ENCODE peak calls at places on chromosomes 13 and 19, in ten cellular contexts. Y is left ventricle myocardium inferior; D is effector memory CD4-positive, alpha-beta T cell; G is psoas muscle; N is GM23248; C is esophagus squamous epithelium; Q is iPS DF 6.9; B is ovary; E is esophagus muscularis mucosa; L is lower lobe of right lung. U is an unnamed sample.

GRCh38 chr19:10961073-10961762 is 388 bp downstream of the SMARCA4 start:
- DNase-seq in Y (peak; percentile 73), D (no peak), G (peak; percentile 80), N (peak; percentile 71), C (no peak), Q (no peak), B (no peak), E (no peak), L (peak; percentile 51), U (peak; percentile 33)

GRCh38 chr19:48194041-48194871 is 23.8 kb downstream of the ZSWIM9 start:
- DNase-seq in Y (no peak), D (no peak), G (no peak), N (peak; percentile 40), C (no peak), Q (no peak), B (no peak), E (no peak), L (no peak), U (no peak)

GRCh38 chr13:40096357-40096911 is 441.0 kb downstream of the COG6 start:
- DNase-seq in Y (no peak), D (no peak), G (no peak), N (no peak), C (no peak), Q (no peak), B (no peak), E (no peak), L (no peak), U (no peak)

GRCh38 chr13:39776439-39776838 is 121.0 kb downstream of the COG6 start:
- DNase-seq in Y (no peak), D (no peak), G (no peak), N (peak; percentile 45), C (no peak), Q (no peak), B (no peak), E (no peak), L (no peak), U (no peak)

GRCh38 chr19:5926641-5927438 is 12.8 kb downstream of the CAPS start:
- DNase-seq in Y (peak; percentile 58), D (no peak), G (peak; percentile 51), N (peak; percentile 94), C (no peak), Q (no peak), B (peak; percentile 64), E (no peak), L (no peak), U (peak; percentile 58)

GRCh38 chr19:3604987-3605343 is 1.7 kb downstream of the TBXA2R start:
- DNase-seq in Y (no peak), D (no peak), G (no peak), N (no peak), C (no peak), Q (no peak), B (no peak), E (no peak), L (no peak), U (no peak)

GRCh38 chr13:101258071-101258470 is 158.2 kb downstream of the NALCN start:
- DNase-seq in Y (no peak), D (peak; percentile 41), G (no peak), N (peak; percentile 94), C (no peak), Q (peak; percentile 45), B (no peak), E (no peak), L (no peak), U (no peak)

GRCh38 chr13:79571147-79571546 is 90.2 kb downstream of the NDFIP2 start:
- DNase-seq in Y (no peak), D (no peak), G (no peak), N (no peak), C (no peak), Q (no peak), B (no peak), E (no peak), L (no peak), U (no peak)

GRCh38 chr13:39051157-39051556 is 12.9 kb downstream of the NHLRC3 start:
- DNase-seq in Y (no peak), D (no peak), G (no peak), N (peak; percentile 69), C (no peak), Q (no peak), B (no peak), E (no peak), L (no peak), U (no peak)

GRCh38 chr13:38348890-38349289 is 761 bp upstream of the UFM1 start:
- DNase-seq in Y (no peak), D (no peak), G (no peak), N (peak; percentile 88), C (no peak), Q (no peak), B (no peak), E (no peak), L (no peak), U (no peak)

GRCh38 chr13:41224113-41225110 is 30.0 kb upstream of the KBTBD7 start:
- DNase-seq in Y (no peak), D (no peak), G (no peak), N (peak; percentile 83), C (no peak), Q (no peak), B (no peak), E (no peak), L (no peak), U (no peak)

DNA sequence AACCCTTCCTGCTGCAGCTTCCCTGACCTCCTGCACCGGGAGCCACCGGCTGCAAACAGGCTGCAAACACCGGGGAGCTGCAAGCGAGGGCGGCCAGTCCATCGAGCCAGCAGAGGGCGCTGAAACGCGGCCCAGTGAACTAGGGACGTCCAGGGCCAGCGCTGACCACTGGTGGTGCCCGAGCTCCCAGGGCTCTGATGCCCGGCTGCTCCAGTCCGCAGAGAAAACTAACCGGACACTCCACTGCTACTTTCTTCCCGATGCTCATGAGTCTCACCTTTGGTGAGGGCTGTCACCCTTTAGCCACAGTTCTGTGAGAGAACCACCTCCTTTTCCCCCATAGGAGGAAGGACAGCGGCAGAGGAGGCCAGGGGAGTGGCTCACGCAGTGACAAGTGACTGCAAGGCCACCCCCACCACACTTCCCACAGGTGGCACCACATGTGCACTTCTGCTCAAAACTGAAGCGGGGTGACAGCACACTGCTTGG is 82.8 kb upstream of the MTIF3 start:
- DNase-seq in Y (peak; percentile 84), D (no peak), G (peak; percentile 84), N (peak; percentile 81), C (no peak), Q (peak; percentile 47), B (peak; percentile 87), E (peak; percentile 92), L (peak; percentile 91), U (peak; percentile 79)
- H3K4me3 ChIP-seq in Y (peak overlapping the region; percentile 50), D (no peak overlapping the region), G (no peak overlapping the region), N (no peak overlapping the region), C (no peak overlapping the region), Q (no peak overlapping the region), B (no peak overlapping the region), E (no peak overlapping the region), L (peak overlapping the region; percentile 33), U (peak overlapping the region; percentile 21)

GRCh38 chr13:113833111-113833830 is 30.6 kb downstream of the GAS6 start:
- DNase-seq in Y (peak; percentile 8), D (no peak), G (peak; percentile 7), N (no peak), C (no peak), Q (no peak), B (no peak), E (no peak), L (peak; percentile 43), U (no peak)

GRCh38 chr13:113835461-113836274 is 28.2 kb downstream of the GAS6 start:
- DNase-seq in Y (peak; percentile 14), D (no peak), G (peak; percentile 15), N (peak; percentile 91), C (no peak), Q (no peak), B (no peak), E (no peak), L (peak; percentile 36), U (no peak)

GRCh38 chr13:113836917-113837553 is 26.8 kb downstream of the GAS6 start:
- DNase-seq in Y (peak; percentile 76), D (no peak), G (peak; percentile 58), N (peak; percentile 95), C (no peak), Q (no peak), B (peak; percentile 72), E (no peak), L (peak; percentile 54), U (peak; percentile 64)

GRCh38 chr13:113832631-113833030 is 31.2 kb downstream of the GAS6 start:
- DNase-seq in Y (peak; percentile 13), D (no peak), G (peak; percentile 18), N (no peak), C (no peak), Q (no peak), B (no peak), E (no peak), L (peak; percentile 44), U (peak; percentile 16)

DNA sequence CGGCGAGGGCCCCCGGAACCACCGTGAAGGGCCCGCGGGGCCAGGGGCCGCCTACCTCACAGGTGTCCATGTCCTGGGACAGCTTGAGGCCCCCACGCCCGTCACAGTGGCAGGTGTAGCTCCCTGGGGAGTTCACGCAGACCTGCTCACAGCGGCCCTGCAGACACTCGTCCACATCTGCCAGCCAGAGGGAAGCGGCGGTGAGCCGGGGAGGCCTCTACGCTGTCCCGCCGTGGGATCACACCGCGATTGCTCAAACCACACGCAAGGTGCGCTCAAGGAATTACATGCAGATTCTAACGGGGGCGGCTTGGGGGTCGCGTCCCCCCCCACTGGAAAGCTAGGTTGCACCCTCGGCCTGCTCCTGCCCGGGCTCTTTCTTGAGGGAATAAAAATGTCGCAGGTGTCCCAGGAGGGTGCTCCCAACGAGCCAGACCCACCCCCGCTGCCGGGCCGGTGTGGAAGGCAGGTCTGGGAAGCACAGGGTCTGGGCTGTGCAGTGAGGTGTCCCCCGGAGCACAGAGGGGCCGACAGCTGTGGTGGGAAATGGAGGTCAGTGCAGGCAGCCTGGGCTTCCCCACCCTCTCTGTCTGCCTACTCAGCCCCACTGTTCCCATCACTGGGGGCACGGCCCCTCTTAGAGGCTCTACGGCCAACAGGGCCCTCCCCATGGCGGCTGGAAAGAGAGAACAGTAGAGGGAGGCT is 29.2 kb downstream of the GAS6 start:
- DNase-seq in Y (peak; percentile 15), D (no peak), G (peak; percentile 11), N (no peak), C (no peak), Q (no peak), B (no peak), E (no peak), L (peak; percentile 45), U (peak; percentile 14)
- H3K4me1 ChIP-seq in Y (peaks cover 30% of the 10 kb centered on the region), D (no peaks in the 10 kb centered on the region), G (peaks cover 24% of the 10 kb centered on the region), N (peaks cover 30% of the 10 kb centered on the region), C (peaks cover 29% of the 10 kb centered on the region), Q (peaks cover 12% of the 10 kb centered on the region), B (peaks cover 23% of the 10 kb centered on the region), E (peaks cover 30% of the 10 kb centered on the region), L (peaks cover 27% of the 10 kb centered on the region), U (peaks cover 30% of the 10 kb centered on the region)

GRCh38 chr19:46900341-46900740 is 39.5 kb downstream of the ARHGAP35 start:
- DNase-seq in Y (no peak), D (no peak), G (no peak), N (no peak), C (no peak), Q (no peak), B (no peak), E (no peak), L (no peak), U (no peak)
- H3K4me3 ChIP-seq in Y (no peak overlapping the region), D (no peak overlapping the region), G (no peak overlapping the region), N (no peak overlapping the region), C (no peak overlapping the region), Q (no peak overlapping the region), B (no peak overlapping the region), E (no peak overlapping the region), L (no peak overlapping the region), U (no peak overlapping the region)

DNA sequence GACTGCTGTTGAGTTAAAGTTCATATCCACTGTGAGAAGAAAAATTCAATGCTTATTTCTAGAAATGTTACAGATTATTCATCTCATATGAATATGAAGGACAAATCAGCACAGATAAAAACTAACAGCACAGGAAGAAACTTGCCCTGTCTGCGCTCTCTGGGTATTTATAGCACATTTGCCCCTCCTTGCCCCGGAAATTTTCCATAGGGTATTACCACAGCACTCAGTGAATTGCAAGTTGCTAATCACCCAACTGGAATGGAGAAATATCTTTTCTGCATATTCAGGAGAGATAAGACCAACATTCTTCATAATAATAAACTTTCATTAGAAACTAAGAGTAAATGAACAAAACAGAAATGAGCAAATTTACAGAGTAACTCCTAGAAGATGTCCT is 318.0 kb upstream of the KLF12 start:
- DNase-seq in Y (no peak), D (no peak), G (no peak), N (no peak), C (no peak), Q (no peak), B (no peak), E (no peak), L (no peak), U (no peak)
- H3K4me1 ChIP-seq in Y (peaks cover 5% of the 10 kb centered on the region), D (no peaks in the 10 kb centered on the region), G (no peaks in the 10 kb centered on the region), N (peaks cover 12% of the 10 kb centered on the region), C (peaks cover 6% of the 10 kb centered on the region), Q (no peaks in the 10 kb centered on the region), B (peaks cover 4% of the 10 kb centered on the region), E (no peaks in the 10 kb centered on the region), L (no peaks in the 10 kb centered on the region), U (peaks cover 3% of the 10 kb centered on the region)

U was measured in heart right ventricle.